ENCODE peak calls at places on chromosome 15, in six cellular contexts. M is HL-60, S is heart left ventricle, L is retinal pigment epithelial cell, W is bronchial epithelial cell, Y is GM12865. H is an unnamed sample.

GRCh38 chr15:33067456-33067855 is 127.1 kb downstream of the FMN1 start:
- DNase-seq in L (no peak), W (peak; percentile 37), Y (no peak), S (no peak), M (no peak), H (no peak)

GRCh38 chr15:56883088-56883487 is 35.4 kb upstream of the TCF12 start:
- DNase-seq in S (no peak), W (no peak), M (no peak), L (no peak), Y (no peak), H (no peak)

GRCh38 chr15:45594322-45594721 is 7.1 kb downstream of the BLOC1S6 start:
- DNase-seq in Y (no peak), L (no peak), W (no peak), S (no peak), M (no peak), H (no peak)

GRCh38 chr15:62163847-62164499 is 1.1 kb downstream of the C2CD4B start:
- DNase-seq in L (no peak), Y (no peak), S (no peak), W (no peak), M (no peak), H (no peak)

GRCh38 chr15:87827126-87827525 is 429.4 kb downstream of the NTRK3 start:
- DNase-seq in Y (no peak), M (no peak), S (no peak), L (no peak), W (no peak), H (peak; percentile 45)

GRCh38 chr15:48962662-48963523 is 826 bp downstream of the SHC4 start:
- DNase-seq in L (no peak), Y (no peak), M (no peak), W (peak; percentile 47), S (peak; percentile 43), H (peak; percentile 58)

GRCh38 chr15:84969257-84969656 is 12.4 kb upstream of the PDE8A start:
- DNase-seq in L (no peak), W (no peak), Y (no peak), S (no peak), M (no peak), H (no peak)

GRCh38 chr15:43187544-43188155 is 2.4 kb downstream of the CCNDBP1 start:
- DNase-seq in L (no peak), M (peak; percentile 28), W (peak; percentile 77), S (no peak), Y (peak; percentile 59), H (peak; percentile 77)

DNA sequence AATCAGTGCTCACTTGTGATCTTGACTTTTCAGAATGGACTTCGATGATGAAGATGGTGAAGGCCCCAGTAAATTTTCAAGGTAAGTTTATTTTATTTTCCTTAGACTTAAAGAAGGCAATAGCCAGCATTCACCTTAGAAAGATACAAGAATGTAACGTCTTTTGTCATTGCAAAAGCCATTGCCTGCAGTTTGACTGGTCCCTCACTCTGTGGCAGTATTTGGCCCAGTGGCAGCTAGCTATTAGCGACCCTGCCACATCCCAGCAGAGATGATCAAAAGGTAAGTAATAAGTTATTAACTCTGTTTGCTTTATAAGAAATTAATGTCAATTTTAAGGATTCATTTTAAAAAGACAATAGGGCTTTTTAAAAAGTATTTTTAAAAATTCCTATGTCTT is 53.7 kb downstream of the ARNT2 start:
- DNase-seq in Y (no peak), S (no peak), L (no peak), M (no peak), W (no peak), H (no peak)
- TF ChIP-seq CTCF in Y (no peak), S (no peak), L (no peak), M (no peak), W (no peak), H (no peak)

GRCh38 chr15:89085289-89085906 is 2.9 kb upstream of the ABHD2 start:
- DNase-seq in W (no peak), L (no peak), M (no peak), Y (no peak), S (no peak), H (no peak)

GRCh38 chr15:89088605-89089315 is 504 bp downstream of the ABHD2 start:
- DNase-seq in M (no peak), S (peak; percentile 68), L (no peak), W (no peak), Y (peak; percentile 34), H (no peak)

GRCh38 chr15:89087830-89088604 is at the start of gene ABHD2:
- DNase-seq in W (peak; percentile 99), S (peak; percentile 100), L (peak; percentile 100), Y (peak; percentile 100), M (peak; percentile 100), H (peak; percentile 100)

GRCh38 chr15:89089316-89090230 is 1.3 kb downstream of the ABHD2 start:
- DNase-seq in S (no peak), Y (no peak), W (no peak), L (no peak), M (no peak), H (no peak)

GRCh38 chr15:89087066-89087829 is 1.0 kb upstream of the ABHD2 start:
- DNase-seq in L (no peak), M (no peak), Y (no peak), S (peak; percentile 45), W (no peak), H (no peak)
- H3K4me3 ChIP-seq in L (peak overlapping the region; percentile 30), M (peak overlapping the region; percentile 35), Y (peak overlapping the region; percentile 61), S (peak overlapping the region; percentile 46), W (peak overlapping the region; percentile 44), H (peak overlapping the region; percentile 50)

GRCh38 chr15:28881600-28881999 is 4.2 kb upstream of the APBA2 start:
- DNase-seq in Y (no peak), M (no peak), W (no peak), S (no peak), L (no peak), H (no peak)
- TF ChIP-seq CTCF in Y (no peak), M (no peak), W (no peak), S (no peak), L (peak; percentile 28), H (no peak)

GRCh38 chr15:101127503-101128076 is 124.3 kb downstream of the CHSY1 start:
- DNase-seq in Y (peak; percentile 87), S (peak; percentile 87), W (peak; percentile 69), L (peak; percentile 73), M (peak; percentile 32), H (peak; percentile 99)
- H3K4me3 ChIP-seq in Y (peak overlapping the region; percentile 28), S (no peak overlapping the region), W (no peak overlapping the region), L (no peak overlapping the region), M (no peak overlapping the region), H (peak overlapping the region; percentile 31)

DNA sequence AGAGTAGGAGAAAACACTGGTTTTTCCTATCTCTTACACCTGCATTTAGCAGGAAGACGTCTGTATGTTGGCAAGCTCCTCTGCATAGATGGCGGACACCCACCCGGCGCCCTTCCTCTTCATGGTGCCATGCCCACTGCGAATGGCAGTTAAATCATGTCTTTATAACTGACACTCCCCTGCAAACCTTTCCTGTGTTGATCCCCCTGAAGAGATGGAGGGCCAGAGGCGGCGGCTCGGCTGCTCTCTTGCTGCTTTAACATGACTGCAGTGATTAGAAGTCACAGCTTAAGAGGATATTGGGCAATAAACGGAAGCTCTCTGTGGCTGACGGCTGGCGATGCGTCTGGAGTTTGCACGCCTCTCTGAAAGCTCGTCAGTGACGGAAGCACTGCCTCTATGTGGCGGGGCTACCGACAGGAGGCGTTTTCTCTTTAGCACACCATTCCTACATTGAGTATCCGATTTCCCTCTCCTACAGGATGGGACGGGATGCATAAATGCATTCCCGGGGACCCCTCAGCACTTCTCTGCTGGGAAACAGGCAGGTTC is 25.5 kb upstream of the SNRPA1 start:
- DNase-seq in M (peak; percentile 94), Y (peak; percentile 58), W (peak; percentile 21), S (peak; percentile 50), L (no peak), H (no peak)
- TF ChIP-seq CTCF in M (peak; percentile 71), Y (peak; percentile 23), W (peak; percentile 26), S (no peak), L (peak; percentile 38), H (no peak)

DNA sequence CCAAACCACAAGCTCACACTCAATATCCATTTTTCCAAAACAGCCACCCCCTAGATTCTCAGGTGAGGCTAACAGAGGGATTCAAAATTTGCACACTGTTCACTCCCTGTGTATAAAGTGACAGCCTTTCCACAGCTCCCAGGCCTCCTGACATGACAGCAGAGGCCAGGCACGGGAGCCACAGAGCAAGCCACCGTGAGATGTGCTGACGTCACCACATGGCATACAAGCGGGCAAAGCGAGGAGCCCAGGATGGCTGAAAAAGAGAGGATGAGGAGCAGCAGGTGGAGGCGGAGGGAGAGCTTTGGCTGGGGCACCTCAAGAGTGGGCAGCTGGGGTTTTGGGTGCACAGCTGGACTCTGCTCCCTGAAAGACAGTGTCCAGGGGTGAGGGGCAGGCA is 27.1 kb downstream of the EHD4 start:
- DNase-seq in Y (no peak), S (no peak), M (no peak), W (no peak), L (no peak), H (no peak)
- H3K4me3 ChIP-seq in Y (no peak overlapping the region), S (no peak overlapping the region), M (no peak overlapping the region), W (no peak overlapping the region), L (no peak overlapping the region), H (no peak overlapping the region)

GRCh38 chr15:101391981-101392566 is 97.0 kb upstream of the SNRPA1 start:
- DNase-seq in W (no peak), S (no peak), Y (peak; percentile 26), M (no peak), L (no peak), H (no peak)

GRCh38 chr15:101390462-101390861 is 95.4 kb upstream of the SNRPA1 start:
- DNase-seq in S (no peak), W (no peak), M (no peak), Y (no peak), L (no peak), H (no peak)

GRCh38 chr15:101390060-101390459 is 95.0 kb upstream of the SNRPA1 start:
- DNase-seq in M (no peak), W (no peak), L (no peak), S (no peak), Y (no peak), H (no peak)

GRCh38 chr15:101393172-101393571 is 96.3 kb downstream of the PCSK6 start:
- DNase-seq in W (no peak), S (no peak), M (no peak), L (no peak), Y (no peak), H (no peak)

DNA sequence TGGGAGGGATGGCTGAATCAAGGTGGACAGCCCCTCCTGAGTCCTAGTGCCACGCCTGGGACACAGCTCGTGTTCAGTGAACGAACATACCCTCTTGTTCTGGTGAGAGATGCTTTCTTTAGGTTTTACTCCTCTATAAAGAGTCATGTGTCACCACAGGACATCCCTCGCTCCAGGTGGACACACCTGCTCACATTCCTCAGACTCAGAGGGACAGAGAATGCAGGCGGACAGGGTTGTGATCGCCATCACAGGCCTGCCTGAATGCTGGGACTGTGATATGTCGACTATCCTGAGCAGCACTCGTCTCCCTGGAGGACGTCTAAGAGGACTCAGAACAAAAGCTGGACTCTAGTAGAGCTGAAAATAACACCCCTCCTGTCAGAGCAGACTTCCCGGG is 96.4 kb upstream of the SNRPA1 start:
- DNase-seq in Y (no peak), L (no peak), M (no peak), S (no peak), W (no peak), H (no peak)
- TF ChIP-seq CTCF in Y (no peak), L (no peak), M (no peak), S (no peak), W (no peak), H (no peak)